ENCODE peak calls at places on chromosomes 7 and 10, in four cellular contexts. E is IMR-90, D is Peyer's patch, J is mammary epithelial cell. P is an unnamed sample.

GRCh38 chr7:47526466-47526865 is 55.4 kb downstream of the TNS3 start:
- DNase-seq in D (no peak), J (no peak), E (no peak), P (no peak)

GRCh38 chr7:27064169-27064568 is 31.6 kb downstream of the HOXA1 start:
- DNase-seq in D (no peak), E (no peak), J (no peak), P (no peak)

GRCh38 chr7:140695381-140695780 is 1.1 kb upstream of the NDUFB2 start:
- DNase-seq in E (no peak), D (no peak), J (no peak), P (no peak)

GRCh38 chr10:119136084-119136483 is 29.4 kb downstream of the SFXN4 start:
- DNase-seq in E (peak), J (no peak), D (no peak), P (no peak)

GRCh38 chr7:137443616-137444015 is 100.1 kb upstream of the PTN start:
- DNase-seq in E (peak), D (no peak), J (peak), P (no peak)

GRCh38 chr10:81218307-81218706 is 656.7 kb upstream of the NRG3 start:
- DNase-seq in D (no peak), J (no peak), E (no peak), P (no peak)

GRCh38 chr10:29146736-29147135 is 142.1 kb upstream of the LYZL1 start:
- DNase-seq in E (no peak), J (no peak), D (no peak), P (no peak)

GRCh38 chr7:50803359-50804337 is 21.0 kb upstream of the GRB10 start:
- DNase-seq in D (no peak), J (peak), E (no peak), P (no peak)

GRCh38 chr10:11112718-11113117 is 95.0 kb downstream of the CELF2 start:
- DNase-seq in D (no peak), E (peak), J (no peak), P (no peak)

GRCh38 chr7:137895301-137896201 is 48.8 kb upstream of the DGKI start:
- DNase-seq in J (no peak), E (no peak), D (no peak), P (no peak)

GRCh38 chr10:96851281-96851680 is 19.2 kb downstream of the LCOR start:
- DNase-seq in D (no peak), J (no peak), E (no peak), P (no peak)

GRCh38 chr10:78605800-78606350 is 462.9 kb upstream of the ZMIZ1 start:
- DNase-seq in J (peak), D (no peak), E (no peak), P (no peak)

GRCh38 chr10:63003816-63004453 is 129.2 kb upstream of the NRBF2 start:
- DNase-seq in D (no peak), E (no peak), J (no peak), P (no peak)

GRCh38 chr10:101018600-101019439 is 12.1 kb downstream of the PDZD7 start:
- DNase-seq in J (peak), E (peak), D (peak), P (no peak)

GRCh38 chr10:95183451-95184230 is 10.4 kb upstream of the ACSM6 start:
- DNase-seq in E (peak), D (peak), J (peak), P (no peak)

GRCh38 chr7:157805716-157806115 is 468.9 kb downstream of the DNAJB6 start:
- DNase-seq in D (no peak), J (no peak), E (no peak), P (no peak)

GRCh38 chr7:24328050-24328449 is 44.1 kb downstream of the NPY start:
- DNase-seq in J (no peak), D (no peak), E (no peak), P (no peak)

GRCh38 chr7:140889645-140890044 is 35.1 kb downstream of the BRAF start:
- DNase-seq in D (no peak), J (no peak), E (no peak), P (no peak)

GRCh38 chr7:888081-889024 is 12.0 kb downstream of the GET4 start:
- DNase-seq in J (no peak), E (no peak), D (no peak), P (no peak)

GRCh38 chr7:94396044-94396443 is 1.3 kb downstream of the COL1A2 start:
- DNase-seq in D (no peak), E (peak), J (no peak), P (no peak)

GRCh38 chr7:18457832-18458231 is 37.7 kb upstream of the HDAC9 start:
- DNase-seq in D (no peak), E (no peak), J (peak), P (no peak)

GRCh38 chr10:114708084-114708483 is 50.0 kb upstream of the ABLIM1 start:
- DNase-seq in E (no peak), D (no peak), J (no peak), P (no peak)

GRCh38 chr7:40879941-40880558 is 745.2 kb downstream of the SUGCT start:
- DNase-seq in E (no peak), D (no peak), J (no peak), P (no peak)

GRCh38 chr7:88312061-88312663 is 5.5 kb upstream of the STEAP4 start:
- DNase-seq in J (peak), E (no peak), D (no peak), P (no peak)

GRCh38 chr10:131437556-131438465 is 126.3 kb upstream of the TCERG1L start:
- DNase-seq in D (no peak), E (no peak), J (no peak), P (no peak)

GRCh38 chr7:69062020-69062760 is 536.1 kb upstream of the AUTS2 start:
- DNase-seq in J (no peak), D (no peak), E (peak), P (peak)

GRCh38 chr7:30563326-30563942 is 31.2 kb upstream of the GARS1 start:
- DNase-seq in E (peak), D (no peak), J (peak), P (no peak)

GRCh38 chr7:155340721-155341120 is 43.0 kb downstream of the INSIG1 start:
- DNase-seq in E (no peak), J (no peak), D (no peak), P (no peak)

GRCh38 chr10:115049957-115050356 is 43.2 kb upstream of the ATRNL1 start:
- DNase-seq in D (no peak), E (peak), J (no peak), P (peak)

GRCh38 chr7:44194069-44194468 is 4.8 kb upstream of the GCK start:
- DNase-seq in D (no peak), J (peak), E (peak), P (no peak)

GRCh38 chr7:19798986-19799385 is 25.6 kb upstream of the TMEM196 start:
- DNase-seq in D (no peak), J (peak), E (no peak), P (no peak)

GRCh38 chr7:36208406-36208805 is 55.4 kb downstream of the EEPD1 start:
- DNase-seq in E (peak), J (no peak), D (no peak), P (no peak)

GRCh38 chr7:36653011-36653670 is 71.2 kb downstream of the AOAH start:
- DNase-seq in D (no peak), J (peak), E (peak), P (no peak)

GRCh38 chr7:96973986-96974385 is 31.4 kb upstream of the DLX6 start:
- DNase-seq in J (peak), D (no peak), E (peak), P (peak)
- H3K4me3 ChIP-seq in J (no peak), D (no peak), E (no peak), P (no peak)

DNA sequence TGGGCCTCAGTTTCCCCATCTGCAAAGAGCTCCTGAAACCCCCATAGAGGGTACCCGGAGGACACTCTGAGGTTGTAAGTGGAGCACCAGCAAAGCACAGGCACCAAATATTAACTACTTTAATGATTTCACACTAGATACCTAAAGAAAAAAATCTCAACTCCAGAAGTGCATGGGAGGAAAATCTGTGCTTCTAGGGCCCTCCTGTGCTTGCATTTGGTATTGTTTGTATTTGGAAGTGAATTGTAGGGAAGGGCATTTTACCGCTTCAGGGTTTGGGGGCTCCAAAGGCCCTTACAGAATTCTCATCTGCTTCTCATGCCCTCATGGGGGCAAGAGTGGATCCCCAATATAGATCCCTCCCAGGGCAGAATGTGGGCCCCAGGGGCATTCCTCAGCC is 22.4 kb upstream of the DRGX start:
- DNase-seq in E (no peak), J (no peak), D (no peak), P (no peak)
- TF ChIP-seq CTCF in E (no peak), J (peak), D (no peak), P (no peak)

DNA sequence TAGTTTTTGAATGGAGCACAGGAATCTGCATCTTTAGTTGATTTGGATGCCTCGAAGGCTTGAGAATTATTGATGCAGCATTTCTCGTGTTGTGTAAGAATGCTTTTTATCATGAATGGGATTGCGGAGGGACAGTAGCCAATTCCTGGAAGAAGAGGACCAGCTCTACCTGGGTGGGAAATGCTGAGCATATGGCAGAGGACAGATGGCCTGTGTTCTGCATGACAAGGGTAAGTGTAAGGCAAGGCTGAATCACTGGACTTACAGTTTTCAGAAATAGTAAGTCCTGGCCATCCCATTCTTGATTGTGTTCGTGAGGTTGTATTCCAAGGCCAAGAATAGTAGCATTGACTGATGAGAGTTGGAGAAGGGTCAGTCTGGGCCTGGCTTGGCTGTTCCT is 15.9 kb downstream of the RP9 start:
- DNase-seq in D (no peak), J (no peak), E (no peak), P (no peak)
- H3K4me3 ChIP-seq in D (no peak), J (no peak), E (no peak), P (no peak)

GRCh38 chr10:112467541-112468075 is 20.6 kb downstream of the VTI1A start:
- DNase-seq in E (peak), J (no peak), D (no peak), P (no peak)

GRCh38 chr10:112475565-112476233 is 28.7 kb downstream of the VTI1A start:
- DNase-seq in D (no peak), E (peak), J (no peak), P (no peak)

GRCh38 chr10:112466802-112467201 is 19.8 kb downstream of the VTI1A start:
- DNase-seq in D (no peak), E (no peak), J (no peak), P (no peak)

DNA sequence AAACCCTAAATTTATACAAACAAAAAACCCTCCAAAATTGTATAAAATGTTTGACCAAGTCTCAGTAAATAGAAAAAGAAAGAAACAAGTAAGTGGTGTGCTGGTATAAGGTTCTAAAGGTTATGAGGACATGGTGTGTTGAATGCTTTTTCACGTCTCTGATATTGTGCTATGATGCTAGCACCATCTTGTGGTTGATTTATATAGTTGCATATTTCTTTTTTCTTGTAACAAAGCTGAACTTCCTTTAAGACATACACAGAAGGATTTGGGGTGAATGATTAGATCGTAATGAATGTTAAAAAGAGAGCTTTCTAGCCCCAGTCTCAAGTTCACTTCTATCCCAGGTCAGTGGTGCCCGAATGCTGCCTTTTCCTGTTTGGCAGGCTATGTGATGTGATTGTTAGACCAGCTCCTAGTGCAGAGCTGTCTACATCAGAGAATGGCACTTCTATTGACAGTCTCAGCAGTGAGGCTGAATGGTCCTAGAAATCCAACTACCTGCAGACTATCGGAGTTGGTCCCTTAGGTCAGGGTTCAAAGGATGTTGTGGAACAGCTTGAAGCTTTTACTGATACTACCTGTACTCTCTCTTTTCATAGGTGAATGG is 25.0 kb downstream of the VTI1A start:
- DNase-seq in J (peak), E (peak), D (no peak), P (no peak)
- TF ChIP-seq CTCF in J (peak), E (peak), D (peak), P (peak)